ENCODE peak calls at places on chromosome 20, in four cellular contexts. V is breast epithelium, C is mucosa of descending colon, I is aorta. W is an unnamed sample.

GRCh38 chr20:10812738-10813327 is 139.0 kb upstream of the JAG1 start:
- DNase-seq in V (no peak), C (no peak), I (no peak), W (no peak)

GRCh38 chr20:57224641-57225138 is 41.8 kb downstream of the BMP7 start:
- DNase-seq in V (no peak), C (no peak), I (no peak), W (no peak)

GRCh38 chr20:17014217-17014616 is 212.6 kb upstream of the PCSK2 start:
- DNase-seq in V (no peak), C (no peak), I (no peak), W (no peak)

GRCh38 chr20:60057866-60058807 is 99.9 kb downstream of the CDH26 start:
- DNase-seq in V (no peak), C (no peak), I (peak), W (peak)

GRCh38 chr20:50054626-50055511 is 58.1 kb downstream of the UBE2V1 start:
- DNase-seq in V (no peak), C (no peak), I (peak), W (no peak)

GRCh38 chr20:22371843-22372242 is 212.5 kb downstream of the FOXA2 start:
- DNase-seq in V (no peak), C (no peak), I (no peak), W (no peak)

GRCh38 chr20:61959301-61959700 is 106.4 kb downstream of the TAF4 start:
- DNase-seq in V (no peak), C (peak), I (peak), W (peak)

GRCh38 chr20:10986586-10986985 is 312.8 kb upstream of the JAG1 start:
- DNase-seq in V (no peak), C (no peak), I (no peak), W (no peak)

GRCh38 chr20:38296433-38296832 is 7.5 kb upstream of the BPI start:
- DNase-seq in V (no peak), C (no peak), I (no peak), W (no peak)

GRCh38 chr20:5831539-5832237 is 81.5 kb downstream of the SHLD1 start:
- DNase-seq in V (no peak), C (no peak), I (no peak), W (no peak)

GRCh38 chr20:11907621-11908020 is 10.1 kb upstream of the BTBD3 start:
- DNase-seq in V (no peak), C (no peak), I (no peak), W (no peak)

GRCh38 chr20:13991311-13991710 is 897 bp upstream of the SEL1L2 start:
- DNase-seq in V (no peak), C (no peak), I (no peak), W (no peak)

GRCh38 chr20:57087102-57087501 is 179.3 kb downstream of the BMP7 start:
- DNase-seq in V (no peak), C (no peak), I (no peak), W (no peak)

GRCh38 chr20:33516882-33517281 is 27.0 kb downstream of the CBFA2T2 start:
- DNase-seq in V (no peak), C (no peak), I (no peak), W (no peak)

GRCh38 chr20:52003415-52003814 is 188.2 kb downstream of the ZFP64 start:
- DNase-seq in V (no peak), C (no peak), I (no peak), W (no peak)

GRCh38 chr20:61733891-61734732 is 331.6 kb downstream of the TAF4 start:
- DNase-seq in V (no peak), C (no peak), I (peak), W (no peak)

GRCh38 chr20:39897781-39898466 is 791.1 kb downstream of the MAFB start:
- DNase-seq in V (no peak), C (no peak), I (no peak), W (no peak)

GRCh38 chr20:36624068-36624813 is 18.7 kb downstream of the RAB5IF start:
- DNase-seq in V (peak), C (peak), I (no peak), W (no peak)

GRCh38 chr20:21175433-21175832 is 49.6 kb downstream of the KIZ start:
- DNase-seq in V (no peak), C (no peak), I (no peak), W (no peak)

GRCh38 chr20:1388706-1389483 is 4.0 kb downstream of the FKBP1A start:
- DNase-seq in V (no peak), C (no peak), I (no peak), W (no peak)

GRCh38 chr20:4835244-4836177 is 113.8 kb downstream of the PRND start:
- DNase-seq in V (peak), C (peak), I (no peak), W (peak)

GRCh38 chr20:32204485-32205115 is 2.9 kb downstream of the PLAGL2 start:
- DNase-seq in V (no peak), C (no peak), I (no peak), W (no peak)

GRCh38 chr20:6636209-6637159 is 131.0 kb upstream of the BMP2 start:
- DNase-seq in V (no peak), C (no peak), I (no peak), W (no peak)

GRCh38 chr20:37969949-37970855 is 63.1 kb downstream of the TTI1 start:
- DNase-seq in V (no peak), C (no peak), I (no peak), W (no peak)

GRCh38 chr20:54110457-54110856 is 40.1 kb upstream of the BCAS1 start:
- DNase-seq in V (no peak), C (no peak), I (no peak), W (no peak)

GRCh38 chr20:62500237-62500864 is 24.6 kb upstream of the GATA5 start:
- DNase-seq in V (peak), C (peak), I (peak), W (peak)

GRCh38 chr20:9051508-9051907 is 17.4 kb upstream of the PLCB4 start:
- DNase-seq in V (no peak), C (no peak), I (no peak), W (no peak)

GRCh38 chr20:7137395-7138151 is 370.1 kb downstream of the BMP2 start:
- DNase-seq in V (no peak), C (no peak), I (no peak), W (no peak)

GRCh38 chr20:50504231-50504823 is 5.9 kb upstream of the PTPN1 start:
- DNase-seq in V (no peak), C (no peak), I (no peak), W (no peak)

GRCh38 chr20:58618694-58619540 is 32.2 kb upstream of the STX16 start:
- DNase-seq in V (no peak), C (no peak), I (peak), W (no peak)

GRCh38 chr20:17993546-17993945 is 24.7 kb downstream of the MGME1 start:
- DNase-seq in V (no peak), C (no peak), I (no peak), W (no peak)

DNA sequence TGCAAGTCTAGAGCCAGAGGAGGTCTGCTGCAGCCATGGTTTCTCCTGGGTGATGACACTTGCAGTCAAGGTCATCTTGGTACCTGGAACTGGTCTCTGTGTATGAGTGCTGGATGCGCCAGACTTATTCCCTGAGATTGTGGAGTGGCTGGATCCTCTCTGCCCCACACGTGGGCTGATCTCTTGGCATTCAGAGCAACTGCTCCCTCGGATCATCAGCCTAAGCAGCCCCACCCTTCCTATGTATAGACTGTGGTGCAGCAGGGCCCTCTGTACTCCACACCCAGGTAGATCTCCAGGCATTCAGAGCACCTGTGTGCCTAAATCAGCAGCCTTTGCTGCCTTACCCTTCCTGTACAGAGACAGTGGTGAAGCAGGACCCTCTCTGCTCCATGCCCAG is 12.1 kb upstream of the CST4 start:
- DNase-seq in V (no peak), C (no peak), I (no peak), W (no peak)
- H3K4me3 ChIP-seq in V (no peak), C (no peak), I (no peak), W (no peak)

GRCh38 chr20:43262341-43262740 is 72.6 kb upstream of the PTPRT start:
- DNase-seq in V (no peak), C (no peak), I (no peak), W (no peak)
- H3K4me3 ChIP-seq in V (no peak), C (no peak), I (no peak), W (no peak)

DNA sequence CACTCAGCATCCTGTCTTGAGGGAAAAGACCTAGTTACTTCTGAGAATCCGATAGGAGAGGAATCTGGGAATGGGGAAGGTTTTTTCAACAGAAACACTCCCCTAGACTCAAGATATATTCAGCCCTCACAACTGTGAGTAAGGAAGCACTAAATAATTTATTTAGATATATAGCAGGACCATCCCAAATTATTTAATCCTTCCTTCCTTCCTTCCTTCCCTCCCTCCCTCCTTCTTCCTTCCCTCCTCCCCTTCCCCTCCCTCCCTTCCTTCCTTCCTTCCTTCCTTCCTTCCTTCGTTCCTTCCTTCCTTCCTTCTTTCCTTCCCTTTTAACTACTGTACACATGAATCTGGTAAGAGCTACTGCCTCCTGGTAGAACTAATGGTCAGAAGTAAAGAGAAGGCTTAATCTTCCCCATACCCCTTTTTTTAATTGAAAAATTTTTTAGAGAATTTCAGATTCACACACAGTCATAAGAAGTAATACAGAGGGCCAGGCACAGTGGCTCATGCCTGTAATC is 10.1 kb downstream of the SLC24A3 start:
- DNase-seq in V (no peak), C (no peak), I (no peak), W (no peak)
- H3K4me3 ChIP-seq in V (no peak), C (no peak), I (no peak), W (no peak)

GRCh38 chr20:63707558-63708300 is at the start of the genes ARFRP1 and ZGPAT:
- DNase-seq in V (peak), C (peak), I (peak), W (peak)

GRCh38 chr20:63705232-63706026 is 2.3 kb downstream of the ARFRP1 start:
- DNase-seq in V (no peak), C (peak), I (peak), W (peak)

GRCh38 chr20:63704749-63705117 is 3.0 kb downstream of the ARFRP1 start:
- DNase-seq in V (no peak), C (peak), I (peak), W (peak)

GRCh38 chr20:63706852-63707557 is 771 bp downstream of the ARFRP1 start:
- DNase-seq in V (no peak), C (peak), I (peak), W (peak)

DNA sequence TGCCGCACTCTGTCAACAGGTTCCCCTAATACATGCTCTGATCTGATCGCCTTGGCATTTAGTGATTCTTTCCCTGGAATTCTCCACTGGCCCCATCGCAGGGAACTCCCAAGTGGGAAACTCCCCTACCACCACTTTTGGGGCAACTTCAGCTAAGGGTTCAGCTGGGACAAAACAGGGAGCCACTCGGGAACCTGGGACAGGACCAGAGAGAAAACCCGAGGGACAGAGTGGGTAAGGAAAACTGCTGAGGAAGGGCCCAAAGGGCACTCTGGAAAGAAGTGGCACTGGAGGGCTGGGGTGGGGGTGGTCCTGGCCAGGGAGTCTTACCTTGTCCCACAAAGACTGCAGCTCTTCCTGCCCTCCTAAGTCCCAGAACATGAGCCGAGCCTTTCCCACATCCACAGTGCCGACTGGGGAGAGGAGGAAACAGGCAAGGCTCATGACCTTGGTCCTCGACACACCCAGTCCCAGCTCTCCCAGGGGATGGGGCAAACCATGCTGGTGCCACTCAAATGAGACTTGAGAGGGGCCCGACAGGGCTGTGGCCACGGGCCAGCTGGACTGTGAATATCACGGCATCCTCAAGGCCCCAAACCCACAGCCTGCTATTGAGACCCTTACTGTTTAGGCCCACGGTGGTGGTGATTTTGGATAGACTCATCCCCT is 1.6 kb downstream of the ARFRP1 start:
- DNase-seq in V (no peak), C (peak), I (peak), W (peak)
- H3K4me3 ChIP-seq in V (peak), C (no peak), I (no peak), W (peak)

GRCh38 chr20:15756401-15756800 is 816.8 kb downstream of the KIF16B start:
- DNase-seq in V (no peak), C (no peak), I (no peak), W (no peak)

GRCh38 chr20:15763344-15763743 is 809.9 kb downstream of the KIF16B start:
- DNase-seq in V (no peak), C (no peak), I (no peak), W (no peak)

GRCh38 chr20:15759546-15760216 is 813.6 kb downstream of the KIF16B start:
- DNase-seq in V (no peak), C (no peak), I (no peak), W (no peak)

GRCh38 chr20:15756001-15756400 is 817.2 kb downstream of the KIF16B start:
- DNase-seq in V (no peak), C (no peak), I (no peak), W (no peak)

GRCh38 chr20:15760217-15760567 is 813.1 kb downstream of the KIF16B start:
- DNase-seq in V (no peak), C (no peak), I (no peak), W (no peak)
- H3K4me3 ChIP-seq in V (no peak), C (no peak), I (no peak), W (no peak)

DNA sequence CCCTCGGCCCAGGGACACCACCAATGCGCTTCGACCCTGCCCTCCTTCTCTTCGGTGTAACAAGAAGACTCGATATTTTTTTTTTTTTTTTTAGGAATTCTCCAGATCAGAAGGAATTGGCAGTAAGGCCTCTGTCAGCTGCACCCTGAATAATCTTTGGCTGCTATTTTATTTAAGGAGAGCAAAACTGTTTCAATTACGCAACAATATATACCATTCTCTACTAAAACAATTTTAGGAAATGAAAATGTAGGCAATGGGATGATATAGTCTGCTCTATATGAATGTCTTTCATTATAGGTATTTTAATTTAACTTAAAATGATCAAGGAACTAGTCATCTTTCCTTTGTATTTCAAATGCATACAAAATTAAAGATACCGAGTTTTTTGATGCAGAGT is 13.3 kb downstream of the ZCCHC3 start:
- DNase-seq in V (no peak), C (no peak), I (no peak), W (no peak)
- H3K4me3 ChIP-seq in V (peak), C (no peak), I (no peak), W (no peak)

GRCh38 chr20:48823476-48823875 is 4.3 kb downstream of the PREX1 start:
- DNase-seq in V (no peak), C (no peak), I (peak), W (no peak)
- H3K4me3 ChIP-seq in V (peak), C (no peak), I (no peak), W (no peak)